ENCODE peak calls at places on chromosomes 3 and 15, in ten cellular contexts. C, A, U, X, Z, J, I, F, L and H are unnamed samples.

GRCh38 chr3:32405155-32405554 is 13.5 kb downstream of the CMTM7 start:
- DNase-seq in C (no peak), A (peak), J (no peak), I (no peak), X (no peak), Z (peak), F (no peak), L (no peak), U (no peak), H (no peak)

GRCh38 chr3:161854232-161854771 is 357.7 kb downstream of the OTOL1 start:
- DNase-seq in J (peak), U (peak), I (peak), C (no peak), Z (peak), A (peak), F (peak), L (no peak), X (peak), H (peak)

GRCh38 chr3:112097378-112097777 is 11.2 kb downstream of the C3orf52 start:
- DNase-seq in Z (peak), I (no peak), C (no peak), X (peak), A (peak), J (peak), F (no peak), U (peak), L (no peak), H (peak)

GRCh38 chr15:99104788-99105515 is at the start of gene SYNM:
- DNase-seq in I (peak), J (peak), U (peak), A (peak), X (peak), L (peak), F (peak), C (peak), Z (peak), H (peak)

GRCh38 chr3:52480768-52481715 is 14.1 kb upstream of the STAB1 start:
- DNase-seq in A (no peak), I (no peak), J (no peak), Z (no peak), U (no peak), F (no peak), L (peak), X (no peak), C (no peak), H (no peak)

GRCh38 chr3:132253262-132253878 is 63.8 kb upstream of the ACP3 start:
- DNase-seq in F (peak), C (peak), I (no peak), A (peak), L (no peak), J (peak), U (peak), Z (peak), X (peak), H (peak)

GRCh38 chr3:94159062-94159726 is 96.3 kb downstream of the NSUN3 start:
- DNase-seq in L (no peak), X (peak), U (peak), I (no peak), J (peak), F (no peak), Z (peak), C (no peak), A (no peak), H (peak)

GRCh38 chr3:145857956-145858355 is 303.0 kb downstream of the PLOD2 start:
- DNase-seq in C (no peak), U (peak), J (peak), I (no peak), F (no peak), L (no peak), X (no peak), A (no peak), Z (no peak), H (peak)

GRCh38 chr3:32852146-32852545 is 34.3 kb downstream of the TRIM71 start:
- DNase-seq in I (no peak), J (no peak), F (no peak), L (no peak), X (no peak), Z (no peak), U (no peak), A (no peak), C (no peak), H (no peak)

GRCh38 chr3:25780618-25781017 is 2.6 kb downstream of the NGLY1 start:
- DNase-seq in I (no peak), F (no peak), Z (no peak), C (no peak), X (no peak), A (no peak), L (no peak), J (no peak), U (no peak), H (no peak)

GRCh38 chr3:84820126-84820525 is 138.7 kb upstream of the CADM2 start:
- DNase-seq in X (no peak), I (no peak), L (no peak), C (no peak), U (no peak), Z (no peak), A (no peak), F (no peak), J (no peak), H (no peak)

GRCh38 chr3:187966636-187967035 is 187.3 kb upstream of the LPP start:
- DNase-seq in A (no peak), C (no peak), L (no peak), Z (no peak), X (no peak), I (no peak), F (no peak), U (no peak), J (no peak), H (no peak)

GRCh38 chr15:47514251-47514652 is 203.1 kb upstream of the SEMA6D start:
- DNase-seq in Z (peak), X (peak), A (peak), I (no peak), J (peak), C (no peak), F (no peak), U (no peak), L (no peak), H (peak)

GRCh38 chr3:37945803-37946530 is 44.6 kb upstream of the VILL start:
- DNase-seq in C (no peak), L (no peak), Z (no peak), F (no peak), U (peak), X (peak), I (no peak), J (peak), A (no peak), H (peak)

GRCh38 chr3:113054552-113054951 is 63.8 kb downstream of the GTPBP8 start:
- DNase-seq in C (no peak), L (no peak), Z (peak), I (no peak), J (no peak), F (no peak), X (peak), A (peak), U (no peak), H (peak)

GRCh38 chr3:27081566-27081965 is 287.6 kb downstream of the NEK10 start:
- DNase-seq in X (no peak), U (no peak), F (no peak), A (no peak), J (no peak), C (no peak), I (no peak), Z (no peak), L (no peak), H (no peak)

GRCh38 chr3:27078246-27078913 is 290.8 kb downstream of the NEK10 start:
- DNase-seq in A (no peak), Z (no peak), L (no peak), I (no peak), C (no peak), U (no peak), X (no peak), F (no peak), J (no peak), H (no peak)

GRCh38 chr3:27079427-27080105 is 289.6 kb downstream of the NEK10 start:
- DNase-seq in Z (peak), U (no peak), L (no peak), A (peak), C (no peak), I (no peak), X (no peak), J (no peak), F (no peak), H (no peak)

GRCh38 chr3:27076815-27077630 is 292.2 kb downstream of the NEK10 start:
- DNase-seq in X (no peak), Z (no peak), L (no peak), I (no peak), A (no peak), C (no peak), U (no peak), J (no peak), F (no peak), H (no peak)

DNA sequence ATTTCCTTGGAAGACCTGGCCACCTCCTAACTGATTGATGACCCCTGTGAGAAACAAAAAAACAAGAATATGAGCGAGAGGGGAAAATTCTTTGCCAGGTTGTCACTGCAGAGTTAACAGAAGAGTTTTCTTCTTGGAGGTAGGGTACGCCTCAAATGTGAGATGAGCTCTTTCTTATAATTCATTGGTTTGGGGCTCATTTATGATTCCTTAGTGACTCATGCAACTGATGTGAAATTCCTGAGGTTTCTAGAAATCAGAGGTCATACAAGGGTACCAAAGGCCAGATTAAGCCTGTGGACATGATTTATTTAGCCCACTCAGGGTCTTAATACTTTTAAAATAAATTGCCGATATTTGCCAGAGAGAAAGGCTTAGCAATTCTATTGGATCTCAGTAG is 289.1 kb downstream of the NEK10 start:
- DNase-seq in U (no peak), Z (peak), L (no peak), A (no peak), I (no peak), C (no peak), F (no peak), X (no peak), J (no peak), H (no peak)
- H3K4me3 ChIP-seq in U (no peak), Z (no peak), L (no peak), A (no peak), I (no peak), C (no peak), F (no peak), X (no peak), J (no peak), H (no peak)

GRCh38 chr15:74642724-74643367 is 27.2 kb downstream of the CLK3 start:
- DNase-seq in A (peak), U (peak), X (peak), L (no peak), C (no peak), Z (peak), F (peak), J (no peak), I (no peak), H (no peak)
- H3K4me3 ChIP-seq in A (no peak), U (no peak), X (no peak), L (no peak), C (no peak), Z (no peak), F (no peak), J (no peak), I (no peak), H (no peak)

GRCh38 chr3:13878711-13879101 is 1.2 kb downstream of the WNT7A start:
- DNase-seq in Z (no peak), C (peak), F (peak), J (peak), A (no peak), U (peak), I (no peak), X (no peak), L (no peak), H (no peak)

GRCh38 chr3:13879946-13880810 is at the start of gene WNT7A:
- DNase-seq in C (peak), F (peak), A (no peak), I (no peak), L (no peak), U (peak), X (no peak), J (peak), Z (no peak), H (peak)

GRCh38 chr3:13879102-13879945 is 547 bp downstream of the WNT7A start:
- DNase-seq in J (peak), Z (no peak), X (no peak), I (no peak), F (peak), A (no peak), U (peak), C (peak), L (no peak), H (peak)

GRCh38 chr3:13881536-13882410 is 1.9 kb upstream of the WNT7A start:
- DNase-seq in F (no peak), Z (no peak), X (no peak), J (no peak), I (no peak), C (no peak), U (no peak), L (no peak), A (no peak), H (no peak)

DNA sequence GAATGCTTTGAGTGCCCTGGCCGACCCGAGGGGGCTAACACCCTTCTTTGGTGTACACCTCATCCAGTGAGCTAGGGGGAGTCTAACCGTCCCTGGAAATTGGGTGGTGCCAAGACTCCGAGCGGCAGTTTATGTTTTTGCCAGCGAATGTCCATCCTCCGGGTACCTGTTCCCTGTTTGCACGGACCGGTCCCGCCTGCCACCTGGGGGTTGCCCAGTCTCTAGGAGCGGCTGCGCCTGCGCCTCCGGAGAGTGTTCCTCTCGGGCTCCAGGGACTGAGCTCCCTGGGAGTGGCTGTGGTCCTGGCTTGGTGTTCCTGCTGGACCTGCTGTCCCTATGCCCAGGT is 913 bp upstream of the WNT7A start:
- DNase-seq in Z (no peak), F (no peak), L (no peak), X (no peak), J (peak), A (no peak), I (no peak), U (no peak), C (no peak), H (no peak)
- H3K4me3 ChIP-seq in Z (no peak), F (peak), L (peak), X (no peak), J (peak), A (no peak), I (no peak), U (no peak), C (no peak), H (peak)

GRCh38 chr15:60389261-60390077 is 8.3 kb downstream of the ANXA2 start:
- DNase-seq in A (peak), L (no peak), F (no peak), Z (no peak), C (peak), J (no peak), X (no peak), U (no peak), I (no peak), H (peak)
- H3K4me3 ChIP-seq in A (peak), L (peak), F (no peak), Z (peak), C (no peak), J (peak), X (peak), U (no peak), I (no peak), H (peak)

DNA sequence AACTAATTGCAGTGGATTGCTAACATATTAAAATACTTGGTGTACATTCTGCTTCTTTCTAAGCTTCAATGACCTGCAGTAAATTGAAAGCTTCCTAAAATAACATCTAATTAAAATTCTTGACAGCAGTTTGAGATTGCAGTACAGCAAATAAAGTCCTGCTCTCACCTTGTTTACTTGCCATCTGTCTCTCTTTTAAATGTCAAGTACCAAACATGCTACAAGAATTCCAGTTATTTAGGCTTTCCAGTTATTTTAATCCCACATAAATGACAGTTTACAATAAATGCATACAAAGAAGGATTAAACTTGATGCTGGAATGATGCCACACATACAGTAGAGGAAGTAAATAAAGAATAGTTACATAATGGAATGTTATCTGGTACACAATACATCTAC is 33.2 kb downstream of the CBLB start:
- DNase-seq in J (peak), C (no peak), F (no peak), I (no peak), Z (no peak), L (no peak), U (no peak), X (no peak), A (no peak), H (no peak)
- H3K4me3 ChIP-seq in J (no peak), C (no peak), F (no peak), I (no peak), Z (no peak), L (no peak), U (no peak), X (no peak), A (no peak), H (no peak)

DNA sequence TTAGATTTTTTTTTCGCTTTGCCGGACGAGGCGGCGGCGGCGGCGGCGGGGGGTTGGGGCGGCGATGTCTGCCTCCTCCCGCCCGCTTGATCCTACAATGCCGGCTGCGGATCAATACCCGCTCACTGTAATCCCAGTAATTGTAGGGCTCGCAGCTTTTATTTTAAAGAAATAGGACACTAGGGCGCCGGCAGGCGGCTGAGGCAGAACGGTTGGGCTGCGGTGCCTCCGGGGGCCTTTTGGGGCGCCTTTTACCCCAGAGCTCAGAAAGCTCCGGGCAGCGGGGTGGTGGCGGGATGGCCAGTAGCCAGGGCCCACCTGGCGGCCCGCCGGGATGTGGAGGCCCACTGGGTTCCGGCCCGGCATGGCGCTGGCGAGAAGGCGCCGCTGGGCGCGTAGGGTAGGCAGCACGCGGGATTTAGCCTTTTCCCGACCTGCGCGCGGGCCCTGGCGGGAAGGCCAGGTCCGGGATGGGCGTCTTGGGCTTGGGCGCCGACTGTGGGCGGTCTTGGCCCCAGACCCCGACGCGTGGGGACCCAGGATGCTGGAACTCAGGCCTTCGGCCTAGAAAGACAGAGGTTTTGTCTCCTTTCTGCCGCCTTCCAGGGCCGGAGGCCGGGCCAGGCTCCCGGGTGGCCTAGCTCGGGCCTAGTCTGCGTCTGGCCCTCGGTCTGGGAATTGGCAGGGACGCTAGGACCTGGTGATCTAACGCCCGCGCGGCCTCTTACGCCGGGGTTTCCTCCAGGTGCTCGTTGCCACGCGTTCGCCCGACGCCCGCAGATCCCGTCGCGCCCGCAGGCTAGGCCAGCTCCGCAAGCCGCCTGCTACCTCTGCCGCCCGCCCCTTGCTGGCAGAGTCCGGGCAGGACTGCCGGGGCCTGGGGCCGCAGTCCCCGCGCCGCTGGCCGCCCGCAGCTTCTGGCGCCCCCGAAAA is 15.5 kb upstream of the ONECUT1 start:
- DNase-seq in X (no peak), C (no peak), U (peak), Z (no peak), F (no peak), I (no peak), L (peak), J (no peak), A (no peak), H (no peak)
- H3K4me3 ChIP-seq in X (no peak), C (no peak), U (no peak), Z (no peak), F (no peak), I (peak), L (peak), J (no peak), A (no peak), H (peak)

DNA sequence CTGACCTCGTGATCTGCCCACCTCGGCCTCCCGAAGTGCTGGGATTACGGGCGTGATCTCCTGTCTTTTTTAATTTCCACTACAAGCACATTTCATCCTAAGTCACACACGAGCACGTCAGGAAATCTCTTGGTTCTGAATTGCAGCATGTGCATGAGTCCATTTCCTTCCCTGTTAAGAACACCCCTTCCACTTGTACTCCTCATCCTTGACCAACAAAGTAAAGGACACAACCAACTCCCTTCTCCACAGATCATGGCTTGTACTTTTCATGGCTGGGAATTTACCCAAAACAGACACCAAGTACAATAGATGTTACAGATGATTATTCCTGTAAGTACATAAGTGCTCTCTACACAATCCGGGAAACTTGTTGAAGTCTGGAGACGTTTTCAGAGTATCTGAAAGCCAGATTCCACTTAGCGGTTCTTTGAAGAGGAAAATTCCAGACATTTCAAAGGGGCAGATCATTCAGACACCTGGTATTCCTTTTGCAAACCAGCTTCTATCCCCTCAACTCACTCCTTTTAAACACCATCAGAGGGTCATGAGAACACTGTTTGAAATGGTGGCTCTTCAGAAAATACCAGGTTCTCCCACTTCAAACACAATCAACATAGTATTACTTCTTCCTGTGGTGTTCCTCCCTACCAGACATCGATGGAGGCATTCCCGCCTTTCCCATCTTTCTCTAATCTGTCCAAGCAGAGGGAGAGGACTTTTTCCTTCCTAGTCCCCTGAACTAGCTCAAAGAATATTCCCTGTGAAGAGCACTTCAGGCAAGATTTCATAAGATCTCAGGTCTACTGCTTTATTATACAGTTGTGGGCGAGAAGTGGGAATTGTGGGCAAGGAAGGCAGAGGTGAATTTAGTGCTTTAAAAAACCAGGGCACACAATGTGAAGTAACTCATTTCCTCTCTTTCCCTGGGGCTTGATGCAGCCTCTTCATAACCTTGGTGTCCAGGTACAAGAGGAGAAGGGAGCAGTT is 80.1 kb upstream of the TSC22D2 start:
- DNase-seq in J (no peak), Z (no peak), C (no peak), I (no peak), A (no peak), X (no peak), F (peak), L (no peak), U (peak), H (no peak)
- H3K4me3 ChIP-seq in J (no peak), Z (no peak), C (no peak), I (no peak), A (no peak), X (no peak), F (no peak), L (no peak), U (no peak), H (no peak)